ENCODE peak calls at places on chromosomes 4 and X, in ten cellular contexts. I is breast epithelium, H is stomach, W is GM23338, F is HCT116, Y is transverse colon, G is spleen, R is Panc1, X is SK-N-SH, M is esophagus muscularis mucosa. Z is an unnamed sample.

GRCh38 chr4:105707783-105708182 is 706 bp downstream of the INTS12 start:
- DNase-seq in I (no peak), H (no peak), W (no peak), F (no peak), Y (no peak), G (no peak), R (no peak), X (no peak), M (no peak), Z (no peak)

GRCh38 chr4:154329939-154330338 is 161.7 kb downstream of the DCHS2 start:
- DNase-seq in I (no peak), H (no peak), W (no peak), F (no peak), Y (peak), G (no peak), R (no peak), X (no peak), M (no peak), Z (no peak)

GRCh38 chrX:101932249-101932570 is 383 bp upstream of the ZMAT1 start:
- DNase-seq in I (no peak), H (no peak), W (no peak), F (no peak), Y (no peak), G (no peak), R (no peak), X (no peak), M (no peak), Z (no peak)

GRCh38 chr4:138826754-138827153 is 188.8 kb upstream of the NOCT start:
- DNase-seq in I (no peak), H (no peak), W (no peak), F (no peak), Y (no peak), G (no peak), R (no peak), X (peak), M (no peak), Z (no peak)

GRCh38 chr4:7196731-7197130 is 4.4 kb downstream of the SORCS2 start:
- DNase-seq in I (no peak), H (no peak), W (no peak), F (no peak), Y (no peak), G (peak), R (no peak), X (no peak), M (no peak), Z (no peak)

GRCh38 chr4:156790866-156791265 is 180.7 kb downstream of the PDGFC start:
- DNase-seq in I (peak), H (no peak), W (peak), F (no peak), Y (no peak), G (no peak), R (no peak), X (no peak), M (no peak), Z (no peak)

GRCh38 chrX:122850326-122850725 is 333.8 kb upstream of the GRIA3 start:
- DNase-seq in I (no peak), H (no peak), W (no peak), F (no peak), Y (no peak), G (no peak), R (no peak), X (no peak), M (no peak), Z (no peak)

GRCh38 chr4:147110968-147111367 is 165.3 kb upstream of the TTC29 start:
- DNase-seq in I (no peak), H (no peak), W (no peak), F (no peak), Y (no peak), G (no peak), R (no peak), X (peak), M (no peak), Z (no peak)

GRCh38 chr4:172369471-172369959 is 556.3 kb downstream of the GALNTL6 start:
- DNase-seq in I (no peak), H (no peak), W (no peak), F (no peak), Y (no peak), G (no peak), R (no peak), X (no peak), M (no peak), Z (no peak)

GRCh38 chr4:73730292-73730691 is 10.1 kb upstream of the CXCL8 start:
- DNase-seq in I (no peak), H (no peak), W (no peak), F (no peak), Y (no peak), G (no peak), R (no peak), X (no peak), M (no peak), Z (no peak)

GRCh38 chrX:150503898-150504219 is 64.6 kb upstream of the MTM1 start:
- DNase-seq in I (no peak), H (peak), W (no peak), F (no peak), Y (peak), G (no peak), R (no peak), X (no peak), M (no peak), Z (no peak)

GRCh38 chrX:50865311-50865710 is 45.2 kb upstream of the BMP15 start:
- DNase-seq in I (no peak), H (no peak), W (no peak), F (no peak), Y (no peak), G (no peak), R (no peak), X (no peak), M (no peak), Z (no peak)

GRCh38 chrX:50483283-50483682 is 12.7 kb upstream of the DGKK start:
- DNase-seq in I (no peak), H (no peak), W (no peak), F (no peak), Y (no peak), G (no peak), R (no peak), X (no peak), M (no peak), Z (peak)

GRCh38 chrX:21993265-21993664 is 38.9 kb upstream of the PHEX start:
- DNase-seq in I (no peak), H (no peak), W (no peak), F (no peak), Y (peak), G (peak), R (no peak), X (no peak), M (no peak), Z (peak)

GRCh38 chr4:114659386-114660008 is 60.9 kb downstream of the UGT8 start:
- DNase-seq in I (peak), H (peak), W (peak), F (peak), Y (peak), G (peak), R (peak), X (peak), M (no peak), Z (peak)

GRCh38 chr4:109014593-109015412 is 251.9 kb upstream of the ETNPPL start:
- DNase-seq in I (no peak), H (no peak), W (no peak), F (no peak), Y (no peak), G (no peak), R (no peak), X (no peak), M (no peak), Z (no peak)

GRCh38 chr4:84063618-84064017 is 435.5 kb downstream of the NKX6-1 start:
- DNase-seq in I (no peak), H (peak), W (no peak), F (no peak), Y (no peak), G (no peak), R (no peak), X (no peak), M (no peak), Z (no peak)

GRCh38 chr4:84058201-84058600 is 440.9 kb downstream of the NKX6-1 start:
- DNase-seq in I (no peak), H (no peak), W (peak), F (no peak), Y (no peak), G (no peak), R (no peak), X (no peak), M (no peak), Z (no peak)
- TF ChIP-seq POLR2AphosphoS5 in I (no peak), H (no peak), W (no peak), F (no peak), Y (no peak), G (no peak), R (no peak), X (no peak), M (no peak), Z (no peak)

GRCh38 chrX:155026420-155026726 is 271 bp upstream of the FUNDC2 start:
- DNase-seq in I (no peak), H (no peak), W (no peak), F (no peak), Y (no peak), G (no peak), R (no peak), X (no peak), M (no peak), Z (no peak)
- H3K4me3 ChIP-seq in I (peak), H (peak), W (peak), F (peak), Y (peak), G (peak), R (peak), X (peak), M (peak), Z (peak)

GRCh38 chr4:27472364-27472763 is 611.7 kb downstream of the STIM2 start:
- DNase-seq in I (no peak), H (no peak), W (no peak), F (no peak), Y (no peak), G (no peak), R (no peak), X (no peak), M (no peak), Z (no peak)
- TF ChIP-seq POLR2AphosphoS5 in I (no peak), H (no peak), W (no peak), F (no peak), Y (no peak), G (no peak), R (no peak), X (no peak), M (no peak), Z (no peak)

DNA sequence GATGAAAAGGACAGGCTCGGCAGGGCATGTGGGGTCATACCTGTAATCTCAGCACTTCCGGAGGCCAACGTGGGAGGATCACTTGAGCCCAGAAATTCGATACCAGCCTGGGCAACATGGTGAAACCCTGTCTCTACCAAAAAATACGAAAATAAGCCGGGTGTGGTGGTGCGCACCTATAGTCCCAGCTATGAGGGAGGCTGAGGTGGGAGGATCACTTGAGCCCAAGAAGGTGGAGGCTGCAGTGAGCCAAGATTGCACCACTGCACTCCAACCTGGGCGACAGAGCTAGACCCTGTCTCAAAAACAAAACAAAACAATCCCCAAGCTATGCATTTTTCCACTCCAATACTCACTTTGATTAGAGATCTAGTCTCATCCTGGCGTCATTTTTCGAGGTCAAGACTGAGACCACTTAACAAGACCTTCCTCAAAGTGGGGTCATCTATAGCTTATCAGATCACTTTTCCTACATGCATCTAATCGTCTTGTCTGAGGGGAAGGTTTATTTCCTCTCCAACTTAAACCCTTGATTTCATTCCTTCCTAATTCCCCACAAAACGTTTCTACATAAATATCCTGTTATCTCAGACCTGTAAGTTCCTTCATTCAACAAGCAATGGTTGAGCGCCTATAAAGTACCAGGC is 1.3 kb downstream of the NKAP start:
- DNase-seq in I (no peak), H (no peak), W (no peak), F (no peak), Y (no peak), G (no peak), R (no peak), X (no peak), M (no peak), Z (no peak)
- H3K4me3 ChIP-seq in I (peak), H (peak), W (peak), F (peak), Y (peak), G (no peak), R (peak), X (peak), M (peak), Z (peak)

GRCh38 chr4:101345596-101346311 is 1.6 kb downstream of the PPP3CA start:
- DNase-seq in I (no peak), H (peak), W (peak), F (no peak), Y (peak), G (peak), R (no peak), X (peak), M (no peak), Z (peak)
- TF ChIP-seq POLR2AphosphoS5 in I (no peak), H (no peak), W (no peak), F (no peak), Y (no peak), G (peak), R (no peak), X (no peak), M (no peak), Z (peak)

GRCh38 chrX:36983831-36984230 is 24.3 kb upstream of the FAM47C start:
- DNase-seq in I (no peak), H (no peak), W (no peak), F (no peak), Y (no peak), G (no peak), R (no peak), X (no peak), M (no peak), Z (no peak)

DNA sequence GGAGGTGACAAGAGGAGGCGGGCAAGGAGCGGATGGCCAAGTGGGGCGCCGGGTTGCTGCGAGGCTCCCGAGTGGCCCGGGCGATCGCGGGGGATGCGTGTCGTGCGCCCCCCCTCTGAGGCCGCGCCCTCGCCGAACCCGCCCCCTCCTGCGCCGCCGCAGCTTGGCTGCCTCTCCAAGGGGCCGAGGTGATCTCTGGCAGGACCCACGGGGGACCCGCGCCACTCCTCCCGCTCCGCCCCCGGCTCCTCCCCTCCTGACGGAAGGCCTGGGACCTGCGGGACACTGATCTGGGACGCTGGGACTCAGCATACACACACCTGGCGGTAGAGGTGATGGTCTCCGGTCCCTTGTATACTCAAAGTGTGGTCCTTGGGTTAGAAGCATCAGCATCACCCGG is 21.9 kb upstream of the FAM47C start:
- DNase-seq in I (no peak), H (no peak), W (no peak), F (no peak), Y (no peak), G (peak), R (no peak), X (peak), M (no peak), Z (no peak)
- H3K4me3 ChIP-seq in I (peak), H (peak), W (peak), F (no peak), Y (no peak), G (no peak), R (no peak), X (no peak), M (no peak), Z (no peak)

GRCh38 chr4:55173580-55173979 is 48.2 kb upstream of the KDR start:
- DNase-seq in I (no peak), H (no peak), W (no peak), F (no peak), Y (no peak), G (no peak), R (no peak), X (no peak), M (no peak), Z (no peak)
- TF ChIP-seq POLR2AphosphoS5 in I (no peak), H (no peak), W (no peak), F (no peak), Y (no peak), G (no peak), R (no peak), X (no peak), M (no peak), Z (no peak)

DNA sequence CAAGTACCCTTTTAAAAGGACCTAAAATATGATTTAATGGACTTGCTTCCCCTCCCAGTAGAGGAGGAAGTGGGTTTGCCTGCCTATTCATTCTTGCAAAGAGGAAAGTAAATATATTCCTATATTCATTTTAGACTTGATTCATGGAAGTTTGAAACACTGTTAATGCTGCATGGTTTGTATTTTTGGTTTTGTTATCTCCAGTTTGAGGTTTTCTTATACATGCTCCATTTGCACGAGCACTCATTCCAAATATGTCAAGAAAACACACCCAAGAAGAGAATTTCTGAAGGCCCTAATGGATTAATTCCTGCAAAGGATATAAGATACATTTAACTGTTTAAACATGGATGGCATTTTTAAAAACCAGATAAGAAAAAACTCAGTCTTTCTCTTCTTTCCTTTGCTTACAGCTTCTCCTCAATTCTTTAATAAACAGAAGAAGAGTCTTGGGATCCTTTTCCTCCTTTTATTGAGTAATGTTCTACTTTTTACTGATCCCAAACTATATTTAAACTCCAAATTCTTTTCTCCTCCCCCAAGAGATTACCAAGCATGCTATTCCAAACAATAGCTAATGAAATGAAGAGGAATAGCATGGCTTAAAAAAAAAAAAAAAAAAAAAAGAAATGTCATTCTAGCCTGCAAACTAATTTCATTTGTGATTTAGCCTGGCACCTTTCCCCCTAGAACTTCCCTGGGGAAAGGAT is 54.6 kb upstream of the LDB2 start:
- DNase-seq in I (no peak), H (no peak), W (no peak), F (no peak), Y (no peak), G (no peak), R (no peak), X (no peak), M (no peak), Z (no peak)
- H3K4me3 ChIP-seq in I (peak), H (no peak), W (no peak), F (no peak), Y (no peak), G (no peak), R (no peak), X (no peak), M (no peak), Z (no peak)